ENCODE peak calls at places on chromosomes 6 and 20, in six cellular contexts. N is mucosa of gallbladder; X is activated CD8-positive, alpha-beta memory T cell treated with anti-CD3 and anti-CD28 coated beads, Interleukin-2, amount 50 U/mL, for 4 hours; L is cardiac muscle cell; G is stomach; F is GF-D8. I is an unnamed sample.

GRCh38 chr6:35396991-35397390 is 54.6 kb downstream of the PPARD start:
- DNase-seq in F (no peak), N (no peak), L (no peak), G (peak; percentile 68), X (no peak), I (no peak)

GRCh38 chr6:22133352-22133751 is 163.5 kb downstream of the PRL start:
- DNase-seq in N (no peak), F (no peak), L (no peak), X (no peak), G (no peak), I (no peak)

GRCh38 chr6:16154904-16155303 is 26.0 kb downstream of the MYLIP start:
- DNase-seq in L (no peak), X (no peak), N (no peak), F (no peak), G (no peak), I (no peak)

GRCh38 chr20:60209048-60209447 is 250.8 kb downstream of the CDH26 start:
- DNase-seq in X (no peak), L (no peak), N (no peak), F (peak; percentile 14), G (no peak), I (no peak)

GRCh38 chr6:79525272-79526100 is 11.7 kb downstream of the LCA5 start:
- DNase-seq in L (peak; percentile 5), F (no peak), G (no peak), N (no peak), X (no peak), I (peak; percentile 13)

GRCh38 chr20:23309781-23310180 is 40.8 kb upstream of the NXT1 start:
- DNase-seq in X (no peak), L (no peak), G (no peak), N (no peak), F (no peak), I (no peak)

GRCh38 chr6:8672882-8673281 is 237.5 kb upstream of the SLC35B3 start:
- DNase-seq in F (no peak), L (no peak), G (no peak), N (no peak), X (no peak), I (no peak)

GRCh38 chr6:2765166-2765895 is at the start of gene WRNIP1:
- DNase-seq in N (peak; percentile 99), F (peak; percentile 96), G (peak; percentile 99), L (peak; percentile 99), X (peak; percentile 95), I (peak; percentile 100)

I was measured in K562.